ENCODE peak calls at places on chromosomes 13 and 19, in four cellular contexts. R is T-helper 1 cell, L is HS-5, P is lung. N is an unnamed sample.

GRCh38 chr13:46165485-46166220 is 16.3 kb downstream of the LCP1 start:
- DNase-seq in R (no peak), L (peak), P (no peak), N (no peak)

GRCh38 chr13:23469901-23470525 is 36.5 kb upstream of the SACS start:
- DNase-seq in R (no peak), L (no peak), P (no peak), N (no peak)

GRCh38 chr13:110254151-110254679 is 52.7 kb downstream of the COL4A1 start:
- DNase-seq in R (no peak), L (no peak), P (peak), N (no peak)

GRCh38 chr19:19321143-19321577 is 531 bp downstream of the MAU2 start:
- DNase-seq in R (no peak), L (no peak), P (no peak), N (no peak)

GRCh38 chr19:19021115-19021514 is 12.2 kb downstream of the SUGP2 start:
- DNase-seq in R (no peak), L (no peak), P (no peak), N (no peak)

GRCh38 chr13:31859546-31859945 is 120.2 kb downstream of the RXFP2 start:
- DNase-seq in R (no peak), L (no peak), P (no peak), N (no peak)

GRCh38 chr13:46367622-46368327 is 19.3 kb downstream of the RUBCNL start:
- DNase-seq in R (no peak), L (no peak), P (no peak), N (no peak)

GRCh38 chr13:60627071-60627686 is 230.2 kb downstream of the TDRD3 start:
- DNase-seq in R (no peak), L (no peak), P (no peak), N (no peak)

N was measured in activated T-helper 2 cell treated with anti-CD3 and anti-CD28 coated beads, Interferon-gamma antibody, Interleukin-2, Interleukin-4, amounts not matched to agents 10 μg/mL and 5 μg/mL and 100 μg/mL, durations not matched to agents 14 hours and 24 hours and 36 hours.